ENCODE peak calls at places on chromosomes 5 and 9, in nine cellular contexts. One of them, this sample, is unnamed.

GRCh38 chr9:108687360-108687981 is 168.3 kb downstream of the ACTL7B start:
- DNase-seq in CD8-positive, alpha-beta T cell: no peak
- DNase-seq in germinal center: no peak
- DNase-seq in activated T-helper 1 cell treated with anti-CD3 and anti-CD28 coated beads, Interleukin-12 subunit alpha, Interleukin-12 subunit beta, Interleukin-2, Interleukin-4 antibody, amounts not matched to agents 30 ng/mL and 10 ng/mL and 1 ng/mL, durations not matched to agents 14 hours and 24 hours and 36 hours: no peak
- DNase-seq in NCI-H1092: no peak
- DNase-seq in neural crest cell: no peak
- DNase-seq in hippocampal formation: no peak
- DNase-seq in ureter: no peak
- DNase-seq in HCT116: no peak
- DNase-seq in this sample: no peak

GRCh38 chr9:130984476-130984875 is 24.5 kb upstream of the LAMC3 start:
- DNase-seq in CD8-positive, alpha-beta T cell: no peak
- DNase-seq in germinal center: no peak
- DNase-seq in activated T-helper 1 cell treated with anti-CD3 and anti-CD28 coated beads, Interleukin-12 subunit alpha, Interleukin-12 subunit beta, Interleukin-2, Interleukin-4 antibody, amounts not matched to agents 30 ng/mL and 10 ng/mL and 1 ng/mL, durations not matched to agents 14 hours and 24 hours and 36 hours: no peak
- DNase-seq in NCI-H1092: no peak
- DNase-seq in neural crest cell: no peak
- DNase-seq in hippocampal formation: no peak
- DNase-seq in ureter: no peak
- DNase-seq in HCT116: no peak
- DNase-seq in this sample: no peak

GRCh38 chr5:148685520-148686134 is 31.3 kb upstream of the HTR4 start:
- DNase-seq in CD8-positive, alpha-beta T cell: no peak
- DNase-seq in germinal center: no peak
- DNase-seq in activated T-helper 1 cell treated with anti-CD3 and anti-CD28 coated beads, Interleukin-12 subunit alpha, Interleukin-12 subunit beta, Interleukin-2, Interleukin-4 antibody, amounts not matched to agents 30 ng/mL and 10 ng/mL and 1 ng/mL, durations not matched to agents 14 hours and 24 hours and 36 hours: no peak
- DNase-seq in NCI-H1092: no peak
- DNase-seq in neural crest cell: no peak
- DNase-seq in hippocampal formation: no peak
- DNase-seq in ureter: no peak
- DNase-seq in HCT116: no peak
- DNase-seq in this sample: no peak

GRCh38 chr9:95822583-95823431 is 52.7 kb upstream of the ERCC6L2 start:
- DNase-seq in CD8-positive, alpha-beta T cell: no peak
- DNase-seq in germinal center: no peak
- DNase-seq in activated T-helper 1 cell treated with anti-CD3 and anti-CD28 coated beads, Interleukin-12 subunit alpha, Interleukin-12 subunit beta, Interleukin-2, Interleukin-4 antibody, amounts not matched to agents 30 ng/mL and 10 ng/mL and 1 ng/mL, durations not matched to agents 14 hours and 24 hours and 36 hours: peak; percentile 54
- DNase-seq in NCI-H1092: no peak
- DNase-seq in neural crest cell: no peak
- DNase-seq in hippocampal formation: no peak
- DNase-seq in ureter: no peak
- DNase-seq in HCT116: peak; percentile 2
- DNase-seq in this sample: no peak

GRCh38 chr9:38053697-38054461 is 15.1 kb downstream of the SHB start:
- DNase-seq in CD8-positive, alpha-beta T cell: no peak
- DNase-seq in germinal center: no peak
- DNase-seq in activated T-helper 1 cell treated with anti-CD3 and anti-CD28 coated beads, Interleukin-12 subunit alpha, Interleukin-12 subunit beta, Interleukin-2, Interleukin-4 antibody, amounts not matched to agents 30 ng/mL and 10 ng/mL and 1 ng/mL, durations not matched to agents 14 hours and 24 hours and 36 hours: no peak
- DNase-seq in NCI-H1092: no peak
- DNase-seq in neural crest cell: no peak
- DNase-seq in hippocampal formation: no peak
- DNase-seq in ureter: no peak
- DNase-seq in HCT116: no peak
- DNase-seq in this sample: no peak

GRCh38 chr5:116032094-116032517 is at the start of gene ARL14EPL:
- DNase-seq in CD8-positive, alpha-beta T cell: no peak
- DNase-seq in germinal center: peak; percentile 21
- DNase-seq in activated T-helper 1 cell treated with anti-CD3 and anti-CD28 coated beads, Interleukin-12 subunit alpha, Interleukin-12 subunit beta, Interleukin-2, Interleukin-4 antibody, amounts not matched to agents 30 ng/mL and 10 ng/mL and 1 ng/mL, durations not matched to agents 14 hours and 24 hours and 36 hours: no peak
- DNase-seq in NCI-H1092: no peak
- DNase-seq in neural crest cell: no peak
- DNase-seq in hippocampal formation: no peak
- DNase-seq in ureter: no peak
- DNase-seq in HCT116: peak; percentile 99
- DNase-seq in this sample: no peak

GRCh38 chr9:70485273-70485858 is 70.9 kb upstream of the KLF9 start:
- DNase-seq in CD8-positive, alpha-beta T cell: no peak
- DNase-seq in germinal center: no peak
- DNase-seq in activated T-helper 1 cell treated with anti-CD3 and anti-CD28 coated beads, Interleukin-12 subunit alpha, Interleukin-12 subunit beta, Interleukin-2, Interleukin-4 antibody, amounts not matched to agents 30 ng/mL and 10 ng/mL and 1 ng/mL, durations not matched to agents 14 hours and 24 hours and 36 hours: no peak
- DNase-seq in NCI-H1092: no peak
- DNase-seq in neural crest cell: no peak
- DNase-seq in hippocampal formation: no peak
- DNase-seq in ureter: peak; percentile 58
- DNase-seq in HCT116: no peak
- DNase-seq in this sample: no peak

GRCh38 chr9:135221951-135222631 is 134.6 kb downstream of the OLFM1 start:
- DNase-seq in CD8-positive, alpha-beta T cell: no peak
- DNase-seq in germinal center: no peak
- DNase-seq in activated T-helper 1 cell treated with anti-CD3 and anti-CD28 coated beads, Interleukin-12 subunit alpha, Interleukin-12 subunit beta, Interleukin-2, Interleukin-4 antibody, amounts not matched to agents 30 ng/mL and 10 ng/mL and 1 ng/mL, durations not matched to agents 14 hours and 24 hours and 36 hours: no peak
- DNase-seq in NCI-H1092: no peak
- DNase-seq in neural crest cell: no peak
- DNase-seq in hippocampal formation: no peak
- DNase-seq in ureter: no peak
- DNase-seq in HCT116: no peak
- DNase-seq in this sample: no peak

GRCh38 chr5:41346609-41347008 is 133.3 kb upstream of the C6 start:
- DNase-seq in CD8-positive, alpha-beta T cell: no peak
- DNase-seq in germinal center: no peak
- DNase-seq in activated T-helper 1 cell treated with anti-CD3 and anti-CD28 coated beads, Interleukin-12 subunit alpha, Interleukin-12 subunit beta, Interleukin-2, Interleukin-4 antibody, amounts not matched to agents 30 ng/mL and 10 ng/mL and 1 ng/mL, durations not matched to agents 14 hours and 24 hours and 36 hours: no peak
- DNase-seq in NCI-H1092: no peak
- DNase-seq in neural crest cell: no peak
- DNase-seq in hippocampal formation: no peak
- DNase-seq in ureter: no peak
- DNase-seq in HCT116: peak; percentile 3
- DNase-seq in this sample: no peak

GRCh38 chr5:37249820-37250175 is 622 bp upstream of the CPLANE1 start:
- DNase-seq in CD8-positive, alpha-beta T cell: no peak
- DNase-seq in germinal center: no peak
- DNase-seq in activated T-helper 1 cell treated with anti-CD3 and anti-CD28 coated beads, Interleukin-12 subunit alpha, Interleukin-12 subunit beta, Interleukin-2, Interleukin-4 antibody, amounts not matched to agents 30 ng/mL and 10 ng/mL and 1 ng/mL, durations not matched to agents 14 hours and 24 hours and 36 hours: no peak
- DNase-seq in NCI-H1092: no peak
- DNase-seq in neural crest cell: no peak
- DNase-seq in hippocampal formation: no peak
- DNase-seq in ureter: no peak
- DNase-seq in HCT116: no peak
- DNase-seq in this sample: no peak

GRCh38 chr5:132497488-132497997 is 7.0 kb upstream of the IRF1 start:
- DNase-seq in CD8-positive, alpha-beta T cell: peak; percentile 49
- DNase-seq in germinal center: no peak
- DNase-seq in activated T-helper 1 cell treated with anti-CD3 and anti-CD28 coated beads, Interleukin-12 subunit alpha, Interleukin-12 subunit beta, Interleukin-2, Interleukin-4 antibody, amounts not matched to agents 30 ng/mL and 10 ng/mL and 1 ng/mL, durations not matched to agents 14 hours and 24 hours and 36 hours: no peak
- DNase-seq in NCI-H1092: no peak
- DNase-seq in neural crest cell: no peak
- DNase-seq in hippocampal formation: peak; percentile 4
- DNase-seq in ureter: peak; percentile 76
- DNase-seq in HCT116: no peak
- DNase-seq in this sample: peak; percentile 57

GRCh38 chr5:72517961-72518690 is 10.9 kb upstream of the ZNF366 start:
- DNase-seq in CD8-positive, alpha-beta T cell: no peak
- DNase-seq in germinal center: no peak
- DNase-seq in activated T-helper 1 cell treated with anti-CD3 and anti-CD28 coated beads, Interleukin-12 subunit alpha, Interleukin-12 subunit beta, Interleukin-2, Interleukin-4 antibody, amounts not matched to agents 30 ng/mL and 10 ng/mL and 1 ng/mL, durations not matched to agents 14 hours and 24 hours and 36 hours: no peak
- DNase-seq in NCI-H1092: no peak
- DNase-seq in neural crest cell: peak; percentile 17
- DNase-seq in hippocampal formation: peak; percentile 13
- DNase-seq in ureter: no peak
- DNase-seq in HCT116: no peak
- DNase-seq in this sample: no peak

GRCh38 chr5:148938535-148938907 is 112.1 kb downstream of the ADRB2 start:
- DNase-seq in CD8-positive, alpha-beta T cell: no peak
- DNase-seq in germinal center: no peak
- DNase-seq in activated T-helper 1 cell treated with anti-CD3 and anti-CD28 coated beads, Interleukin-12 subunit alpha, Interleukin-12 subunit beta, Interleukin-2, Interleukin-4 antibody, amounts not matched to agents 30 ng/mL and 10 ng/mL and 1 ng/mL, durations not matched to agents 14 hours and 24 hours and 36 hours: no peak
- DNase-seq in NCI-H1092: no peak
- DNase-seq in neural crest cell: no peak
- DNase-seq in hippocampal formation: no peak
- DNase-seq in ureter: no peak
- DNase-seq in HCT116: no peak
- DNase-seq in this sample: no peak

GRCh38 chr9:18837402-18837801 is 195.6 kb downstream of the SAXO1 start:
- DNase-seq in CD8-positive, alpha-beta T cell: no peak
- DNase-seq in germinal center: no peak
- DNase-seq in activated T-helper 1 cell treated with anti-CD3 and anti-CD28 coated beads, Interleukin-12 subunit alpha, Interleukin-12 subunit beta, Interleukin-2, Interleukin-4 antibody, amounts not matched to agents 30 ng/mL and 10 ng/mL and 1 ng/mL, durations not matched to agents 14 hours and 24 hours and 36 hours: no peak
- DNase-seq in NCI-H1092: no peak
- DNase-seq in neural crest cell: no peak
- DNase-seq in hippocampal formation: no peak
- DNase-seq in ureter: no peak
- DNase-seq in HCT116: no peak
- DNase-seq in this sample: no peak

GRCh38 chr5:153896701-153897100 is 142.0 kb downstream of the FAM114A2 start:
- DNase-seq in CD8-positive, alpha-beta T cell: no peak
- DNase-seq in germinal center: no peak
- DNase-seq in activated T-helper 1 cell treated with anti-CD3 and anti-CD28 coated beads, Interleukin-12 subunit alpha, Interleukin-12 subunit beta, Interleukin-2, Interleukin-4 antibody, amounts not matched to agents 30 ng/mL and 10 ng/mL and 1 ng/mL, durations not matched to agents 14 hours and 24 hours and 36 hours: no peak
- DNase-seq in NCI-H1092: peak; percentile 19
- DNase-seq in neural crest cell: no peak
- DNase-seq in hippocampal formation: peak; percentile 16
- DNase-seq in ureter: no peak
- DNase-seq in HCT116: no peak
- DNase-seq in this sample: no peak

GRCh38 chr5:19534751-19535150 is 453.2 kb downstream of the CDH18 start:
- DNase-seq in CD8-positive, alpha-beta T cell: no peak
- DNase-seq in germinal center: no peak
- DNase-seq in activated T-helper 1 cell treated with anti-CD3 and anti-CD28 coated beads, Interleukin-12 subunit alpha, Interleukin-12 subunit beta, Interleukin-2, Interleukin-4 antibody, amounts not matched to agents 30 ng/mL and 10 ng/mL and 1 ng/mL, durations not matched to agents 14 hours and 24 hours and 36 hours: no peak
- DNase-seq in NCI-H1092: no peak
- DNase-seq in neural crest cell: no peak
- DNase-seq in hippocampal formation: no peak
- DNase-seq in ureter: no peak
- DNase-seq in HCT116: no peak
- DNase-seq in this sample: no peak

GRCh38 chr9:82957526-82958379 is 105.2 kb downstream of the RASEF start:
- DNase-seq in CD8-positive, alpha-beta T cell: no peak
- DNase-seq in germinal center: no peak
- DNase-seq in activated T-helper 1 cell treated with anti-CD3 and anti-CD28 coated beads, Interleukin-12 subunit alpha, Interleukin-12 subunit beta, Interleukin-2, Interleukin-4 antibody, amounts not matched to agents 30 ng/mL and 10 ng/mL and 1 ng/mL, durations not matched to agents 14 hours and 24 hours and 36 hours: no peak
- DNase-seq in NCI-H1092: peak; percentile 40
- DNase-seq in neural crest cell: no peak
- DNase-seq in hippocampal formation: no peak
- DNase-seq in ureter: no peak
- DNase-seq in HCT116: no peak
- DNase-seq in this sample: no peak

GRCh38 chr5:171633776-171634470 is 151.7 kb upstream of the SMIM23 start:
- DNase-seq in CD8-positive, alpha-beta T cell: no peak
- DNase-seq in germinal center: peak; percentile 39
- DNase-seq in activated T-helper 1 cell treated with anti-CD3 and anti-CD28 coated beads, Interleukin-12 subunit alpha, Interleukin-12 subunit beta, Interleukin-2, Interleukin-4 antibody, amounts not matched to agents 30 ng/mL and 10 ng/mL and 1 ng/mL, durations not matched to agents 14 hours and 24 hours and 36 hours: no peak
- DNase-seq in NCI-H1092: no peak
- DNase-seq in neural crest cell: no peak
- DNase-seq in hippocampal formation: no peak
- DNase-seq in ureter: no peak
- DNase-seq in HCT116: no peak
- DNase-seq in this sample: no peak

GRCh38 chr9:87270241-87271234 is 227.1 kb upstream of the DAPK1 start:
- DNase-seq in CD8-positive, alpha-beta T cell: no peak
- DNase-seq in germinal center: no peak
- DNase-seq in activated T-helper 1 cell treated with anti-CD3 and anti-CD28 coated beads, Interleukin-12 subunit alpha, Interleukin-12 subunit beta, Interleukin-2, Interleukin-4 antibody, amounts not matched to agents 30 ng/mL and 10 ng/mL and 1 ng/mL, durations not matched to agents 14 hours and 24 hours and 36 hours: no peak
- DNase-seq in NCI-H1092: no peak
- DNase-seq in neural crest cell: peak; percentile 4
- DNase-seq in hippocampal formation: no peak
- DNase-seq in ureter: peak; percentile 45
- DNase-seq in HCT116: no peak
- DNase-seq in this sample: no peak

GRCh38 chr5:12691330-12691729 is 787.1 kb upstream of the CTNND2 start:
- DNase-seq in CD8-positive, alpha-beta T cell: no peak
- DNase-seq in germinal center: no peak
- DNase-seq in activated T-helper 1 cell treated with anti-CD3 and anti-CD28 coated beads, Interleukin-12 subunit alpha, Interleukin-12 subunit beta, Interleukin-2, Interleukin-4 antibody, amounts not matched to agents 30 ng/mL and 10 ng/mL and 1 ng/mL, durations not matched to agents 14 hours and 24 hours and 36 hours: no peak
- DNase-seq in NCI-H1092: no peak
- DNase-seq in neural crest cell: no peak
- DNase-seq in hippocampal formation: no peak
- DNase-seq in ureter: no peak
- DNase-seq in HCT116: no peak
- DNase-seq in this sample: no peak

GRCh38 chr5:157085930-157086329 is 22.9 kb downstream of the HAVCR2 start:
- DNase-seq in CD8-positive, alpha-beta T cell: no peak
- DNase-seq in germinal center: no peak
- DNase-seq in activated T-helper 1 cell treated with anti-CD3 and anti-CD28 coated beads, Interleukin-12 subunit alpha, Interleukin-12 subunit beta, Interleukin-2, Interleukin-4 antibody, amounts not matched to agents 30 ng/mL and 10 ng/mL and 1 ng/mL, durations not matched to agents 14 hours and 24 hours and 36 hours: no peak
- DNase-seq in NCI-H1092: no peak
- DNase-seq in neural crest cell: no peak
- DNase-seq in hippocampal formation: no peak
- DNase-seq in ureter: no peak
- DNase-seq in HCT116: no peak
- DNase-seq in this sample: no peak

GRCh38 chr9:34659592-34660253 is 2.7 kb downstream of the CCL27 start:
- DNase-seq in CD8-positive, alpha-beta T cell: no peak
- DNase-seq in germinal center: no peak
- DNase-seq in activated T-helper 1 cell treated with anti-CD3 and anti-CD28 coated beads, Interleukin-12 subunit alpha, Interleukin-12 subunit beta, Interleukin-2, Interleukin-4 antibody, amounts not matched to agents 30 ng/mL and 10 ng/mL and 1 ng/mL, durations not matched to agents 14 hours and 24 hours and 36 hours: no peak
- DNase-seq in NCI-H1092: no peak
- DNase-seq in neural crest cell: no peak
- DNase-seq in hippocampal formation: no peak
- DNase-seq in ureter: no peak
- DNase-seq in HCT116: no peak
- DNase-seq in this sample: no peak

GRCh38 chr9:22040760-22041159 is 31.7 kb upstream of the CDKN2B start:
- DNase-seq in CD8-positive, alpha-beta T cell: no peak
- DNase-seq in germinal center: no peak
- DNase-seq in activated T-helper 1 cell treated with anti-CD3 and anti-CD28 coated beads, Interleukin-12 subunit alpha, Interleukin-12 subunit beta, Interleukin-2, Interleukin-4 antibody, amounts not matched to agents 30 ng/mL and 10 ng/mL and 1 ng/mL, durations not matched to agents 14 hours and 24 hours and 36 hours: no peak
- DNase-seq in NCI-H1092: no peak
- DNase-seq in neural crest cell: no peak
- DNase-seq in hippocampal formation: no peak
- DNase-seq in ureter: no peak
- DNase-seq in HCT116: no peak
- DNase-seq in this sample: no peak

GRCh38 chr9:1875921-1876448 is 139.2 kb upstream of the SMARCA2 start:
- DNase-seq in CD8-positive, alpha-beta T cell: no peak
- DNase-seq in germinal center: no peak
- DNase-seq in activated T-helper 1 cell treated with anti-CD3 and anti-CD28 coated beads, Interleukin-12 subunit alpha, Interleukin-12 subunit beta, Interleukin-2, Interleukin-4 antibody, amounts not matched to agents 30 ng/mL and 10 ng/mL and 1 ng/mL, durations not matched to agents 14 hours and 24 hours and 36 hours: peak; percentile 20
- DNase-seq in NCI-H1092: no peak
- DNase-seq in neural crest cell: no peak
- DNase-seq in hippocampal formation: no peak
- DNase-seq in ureter: no peak
- DNase-seq in HCT116: no peak
- DNase-seq in this sample: no peak

GRCh38 chr5:127988149-127988755 is 95.3 kb upstream of the SLC12A2 start:
- DNase-seq in CD8-positive, alpha-beta T cell: no peak
- DNase-seq in germinal center: no peak
- DNase-seq in activated T-helper 1 cell treated with anti-CD3 and anti-CD28 coated beads, Interleukin-12 subunit alpha, Interleukin-12 subunit beta, Interleukin-2, Interleukin-4 antibody, amounts not matched to agents 30 ng/mL and 10 ng/mL and 1 ng/mL, durations not matched to agents 14 hours and 24 hours and 36 hours: no peak
- DNase-seq in NCI-H1092: no peak
- DNase-seq in neural crest cell: no peak
- DNase-seq in hippocampal formation: no peak
- DNase-seq in ureter: no peak
- DNase-seq in HCT116: peak; percentile 48
- DNase-seq in this sample: no peak

GRCh38 chr5:113274836-113275414 is 159.9 kb downstream of the TSSK1B start:
- DNase-seq in CD8-positive, alpha-beta T cell: no peak
- DNase-seq in germinal center: no peak
- DNase-seq in activated T-helper 1 cell treated with anti-CD3 and anti-CD28 coated beads, Interleukin-12 subunit alpha, Interleukin-12 subunit beta, Interleukin-2, Interleukin-4 antibody, amounts not matched to agents 30 ng/mL and 10 ng/mL and 1 ng/mL, durations not matched to agents 14 hours and 24 hours and 36 hours: no peak
- DNase-seq in NCI-H1092: no peak
- DNase-seq in neural crest cell: peak; percentile 13
- DNase-seq in hippocampal formation: peak; percentile 63
- DNase-seq in ureter: no peak
- DNase-seq in HCT116: no peak
- DNase-seq in this sample: no peak

GRCh38 chr5:173020643-173021042 is 35.5 kb upstream of the CREBRF start:
- DNase-seq in CD8-positive, alpha-beta T cell: peak; percentile 5
- DNase-seq in germinal center: no peak
- DNase-seq in activated T-helper 1 cell treated with anti-CD3 and anti-CD28 coated beads, Interleukin-12 subunit alpha, Interleukin-12 subunit beta, Interleukin-2, Interleukin-4 antibody, amounts not matched to agents 30 ng/mL and 10 ng/mL and 1 ng/mL, durations not matched to agents 14 hours and 24 hours and 36 hours: no peak
- DNase-seq in NCI-H1092: no peak
- DNase-seq in neural crest cell: no peak
- DNase-seq in hippocampal formation: peak; percentile 57
- DNase-seq in ureter: no peak
- DNase-seq in HCT116: no peak
- DNase-seq in this sample: no peak

GRCh38 chr5:139482050-139482889 is at the start of gene STING1:
- DNase-seq in CD8-positive, alpha-beta T cell: peak; percentile 77
- DNase-seq in germinal center: no peak
- DNase-seq in activated T-helper 1 cell treated with anti-CD3 and anti-CD28 coated beads, Interleukin-12 subunit alpha, Interleukin-12 subunit beta, Interleukin-2, Interleukin-4 antibody, amounts not matched to agents 30 ng/mL and 10 ng/mL and 1 ng/mL, durations not matched to agents 14 hours and 24 hours and 36 hours: peak; percentile 57
- DNase-seq in NCI-H1092: peak; percentile 72
- DNase-seq in neural crest cell: no peak
- DNase-seq in hippocampal formation: no peak
- DNase-seq in ureter: peak; percentile 93
- DNase-seq in HCT116: peak; percentile 71
- DNase-seq in this sample: no peak

GRCh38 chr9:69376651-69377050 is 51.6 kb downstream of the ENTREP1 start:
- DNase-seq in CD8-positive, alpha-beta T cell: no peak
- DNase-seq in germinal center: no peak
- DNase-seq in activated T-helper 1 cell treated with anti-CD3 and anti-CD28 coated beads, Interleukin-12 subunit alpha, Interleukin-12 subunit beta, Interleukin-2, Interleukin-4 antibody, amounts not matched to agents 30 ng/mL and 10 ng/mL and 1 ng/mL, durations not matched to agents 14 hours and 24 hours and 36 hours: no peak
- DNase-seq in NCI-H1092: no peak
- DNase-seq in neural crest cell: no peak
- DNase-seq in hippocampal formation: no peak
- DNase-seq in ureter: no peak
- DNase-seq in HCT116: no peak
- DNase-seq in this sample: no peak

GRCh38 chr5:16934123-16934522 is 2.0 kb downstream of the MYO10 start:
- DNase-seq in CD8-positive, alpha-beta T cell: no peak
- DNase-seq in germinal center: peak; percentile 79
- DNase-seq in activated T-helper 1 cell treated with anti-CD3 and anti-CD28 coated beads, Interleukin-12 subunit alpha, Interleukin-12 subunit beta, Interleukin-2, Interleukin-4 antibody, amounts not matched to agents 30 ng/mL and 10 ng/mL and 1 ng/mL, durations not matched to agents 14 hours and 24 hours and 36 hours: no peak
- DNase-seq in NCI-H1092: no peak
- DNase-seq in neural crest cell: peak; percentile 82
- DNase-seq in hippocampal formation: no peak
- DNase-seq in ureter: peak; percentile 46
- DNase-seq in HCT116: peak; percentile 63
- DNase-seq in this sample: peak; percentile 81

GRCh38 chr5:79806741-79807140 is 117.1 kb downstream of the CMYA5 start:
- DNase-seq in CD8-positive, alpha-beta T cell: no peak
- DNase-seq in germinal center: no peak
- DNase-seq in activated T-helper 1 cell treated with anti-CD3 and anti-CD28 coated beads, Interleukin-12 subunit alpha, Interleukin-12 subunit beta, Interleukin-2, Interleukin-4 antibody, amounts not matched to agents 30 ng/mL and 10 ng/mL and 1 ng/mL, durations not matched to agents 14 hours and 24 hours and 36 hours: no peak
- DNase-seq in NCI-H1092: no peak
- DNase-seq in neural crest cell: peak; percentile 6
- DNase-seq in hippocampal formation: peak; percentile 35
- DNase-seq in ureter: no peak
- DNase-seq in HCT116: no peak
- DNase-seq in this sample: no peak

This sample was measured in type B pancreatic cell.